ENCODE peak calls at places on chromosome 3, in four cellular contexts. F is stomach, N is tibial nerve, B is endothelial cell of umbilical vein. O is an unnamed sample.

GRCh38 chr3:196489747-196490146 is 13.8 kb downstream of the RNF168 start:
- DNase-seq in F (no peak), N (no peak), B (no peak), O (no peak)

GRCh38 chr3:132964267-132964666 is 73.9 kb upstream of the TMEM108 start:
- DNase-seq in F (no peak), N (no peak), B (no peak), O (no peak)

GRCh38 chr3:120093923-120094775 is at the start of gene GSK3B:
- DNase-seq in F (peak), N (no peak), B (peak), O (peak)

GRCh38 chr3:27568393-27568792 is 84.2 kb upstream of the SLC4A7 start:
- DNase-seq in F (peak), N (peak), B (no peak), O (no peak)

GRCh38 chr3:175951047-175951694 is 1092.0 kb downstream of the NAALADL2 start:
- DNase-seq in F (no peak), N (no peak), B (no peak), O (no peak)

GRCh38 chr3:175266478-175266877 is 407.3 kb downstream of the NAALADL2 start:
- DNase-seq in F (no peak), N (no peak), B (peak), O (no peak)

GRCh38 chr3:67011414-67012131 is 13.5 kb downstream of the KBTBD8 start:
- DNase-seq in F (no peak), N (no peak), B (no peak), O (no peak)

GRCh38 chr3:124266517-124266916 is 274.6 kb upstream of the ROPN1 start:
- DNase-seq in F (no peak), N (no peak), B (peak), O (no peak)

GRCh38 chr3:113698891-113699465 is 2.5 kb upstream of the USF3 start:
- DNase-seq in F (no peak), N (no peak), B (no peak), O (no peak)

GRCh38 chr3:151439652-151440125 is 21.2 kb downstream of the IGSF10 start:
- DNase-seq in F (no peak), N (peak), B (peak), O (no peak)

GRCh38 chr3:188916934-188917391 is 254.8 kb upstream of the TPRG1 start:
- DNase-seq in F (no peak), N (no peak), B (peak), O (no peak)

GRCh38 chr3:68832680-68833079 is 99.7 kb downstream of the TAFA4 start:
- DNase-seq in F (no peak), N (no peak), B (no peak), O (no peak)

GRCh38 chr3:73542127-73542526 is 82.6 kb downstream of the PDZRN3 start:
- DNase-seq in F (peak), N (no peak), B (no peak), O (no peak)

GRCh38 chr3:4321732-4322131 is 18.6 kb downstream of the SETMAR start:
- DNase-seq in F (no peak), N (no peak), B (no peak), O (no peak)

GRCh38 chr3:39892068-39892467 is 82.7 kb downstream of the MYRIP start:
- DNase-seq in F (no peak), N (no peak), B (no peak), O (no peak)

GRCh38 chr3:156131241-156131640 is 10.9 kb downstream of the KCNAB1 start:
- DNase-seq in F (no peak), N (peak), B (no peak), O (no peak)

GRCh38 chr3:14425574-14426304 is 23.3 kb downstream of the SLC6A6 start:
- DNase-seq in F (peak), N (no peak), B (no peak), O (peak)

GRCh38 chr3:147191795-147192385 is 214.5 kb downstream of the ZIC4 start:
- DNase-seq in F (no peak), N (peak), B (peak), O (no peak)

GRCh38 chr3:146136647-146137046 is 24.3 kb downstream of the PLOD2 start:
- DNase-seq in F (no peak), N (no peak), B (no peak), O (no peak)

GRCh38 chr3:7917443-7918151 is 584.0 kb upstream of the LMCD1 start:
- DNase-seq in F (no peak), N (no peak), B (no peak), O (no peak)

GRCh38 chr3:50405249-50405648 is 45.9 kb upstream of the TMEM115 start:
- DNase-seq in F (no peak), N (no peak), B (no peak), O (no peak)

GRCh38 chr3:158791259-158791920 is 10.5 kb upstream of the MFSD1 start:
- DNase-seq in F (no peak), N (no peak), B (peak), O (no peak)

GRCh38 chr3:179852117-179852886 is 184.4 kb downstream of the PEX5L start:
- DNase-seq in F (no peak), N (no peak), B (peak), O (no peak)

GRCh38 chr3:116135462-116135861 is 309.8 kb downstream of the LSAMP start:
- DNase-seq in F (no peak), N (no peak), B (peak), O (no peak)

GRCh38 chr3:187830181-187830580 is 84.9 kb upstream of the BCL6 start:
- DNase-seq in F (no peak), N (no peak), B (no peak), O (no peak)
- H3K4me3 ChIP-seq in F (no peak), N (no peak), B (no peak), O (no peak)

GRCh38 chr3:47478022-47478421 is 2.3 kb upstream of the SCAP start:
- DNase-seq in F (no peak), N (no peak), B (no peak), O (no peak)

GRCh38 chr3:47476330-47476626 is 537 bp upstream of the SCAP start:
- DNase-seq in F (no peak), N (no peak), B (no peak), O (no peak)

GRCh38 chr3:47476644-47477199 is 981 bp upstream of the SCAP start:
- DNase-seq in F (no peak), N (no peak), B (no peak), O (no peak)

GRCh38 chr3:47475029-47475569 is 642 bp downstream of the SCAP start:
- DNase-seq in F (no peak), N (no peak), B (peak), O (no peak)

GRCh38 chr3:47475570-47476329 is at the start of gene SCAP:
- DNase-seq in F (peak), N (peak), B (peak), O (peak)
- TF ChIP-seq POLR2A in F (no peak), N (peak), B (peak), O (peak)

GRCh38 chr3:129119365-129120100 is 2.1 kb downstream of the RAB43 start:
- DNase-seq in F (peak), N (no peak), B (peak), O (peak)
- H3K27ac ChIP-seq in F (peak), N (no peak), B (no peak), O (peak)

GRCh38 chr3:171676600-171677175 is 133.6 kb downstream of the PLD1 start:
- DNase-seq in F (no peak), N (no peak), B (peak), O (peak)
- H3K4me3 ChIP-seq in F (no peak), N (no peak), B (no peak), O (no peak)

GRCh38 chr3:144197582-144197981 is 226.0 kb downstream of the DIPK2A start:
- DNase-seq in F (no peak), N (no peak), B (no peak), O (no peak)
- TF ChIP-seq POLR2A in F (no peak), N (no peak), B (no peak), O (no peak)

DNA sequence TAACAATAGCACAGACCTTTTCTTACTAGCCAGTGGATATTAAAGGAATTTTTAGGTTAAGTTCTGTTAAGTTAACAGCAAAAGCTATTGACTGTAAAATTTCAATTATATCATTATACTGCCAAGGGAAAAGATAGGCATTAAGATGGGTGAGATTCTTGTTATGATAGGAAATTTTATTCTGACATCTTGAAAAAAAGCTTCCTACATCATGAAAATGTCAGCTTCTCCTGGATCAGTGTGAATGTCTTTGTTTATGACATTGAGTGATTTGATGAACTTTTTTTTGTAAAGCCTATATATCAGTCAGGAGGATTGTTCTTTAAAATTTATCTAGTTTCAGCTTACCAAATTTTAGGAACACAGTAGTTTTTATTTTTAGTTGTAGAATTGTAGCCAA is 47.4 kb upstream of the SLITRK3 start:
- DNase-seq in F (no peak), N (no peak), B (no peak), O (no peak)
- H3K27ac ChIP-seq in F (no peak), N (no peak), B (no peak), O (no peak)

GRCh38 chr3:108487439-108487838 is 23.0 kb downstream of the MYH15 start:
- DNase-seq in F (no peak), N (no peak), B (no peak), O (no peak)

GRCh38 chr3:108488631-108489030 is 21.8 kb downstream of the MYH15 start:
- DNase-seq in F (no peak), N (no peak), B (peak), O (no peak)

GRCh38 chr3:108485146-108485545 is 25.2 kb downstream of the MYH15 start:
- DNase-seq in F (no peak), N (no peak), B (no peak), O (no peak)

GRCh38 chr3:108486272-108486787 is 24.1 kb downstream of the MYH15 start:
- DNase-seq in F (no peak), N (no peak), B (no peak), O (no peak)

DNA sequence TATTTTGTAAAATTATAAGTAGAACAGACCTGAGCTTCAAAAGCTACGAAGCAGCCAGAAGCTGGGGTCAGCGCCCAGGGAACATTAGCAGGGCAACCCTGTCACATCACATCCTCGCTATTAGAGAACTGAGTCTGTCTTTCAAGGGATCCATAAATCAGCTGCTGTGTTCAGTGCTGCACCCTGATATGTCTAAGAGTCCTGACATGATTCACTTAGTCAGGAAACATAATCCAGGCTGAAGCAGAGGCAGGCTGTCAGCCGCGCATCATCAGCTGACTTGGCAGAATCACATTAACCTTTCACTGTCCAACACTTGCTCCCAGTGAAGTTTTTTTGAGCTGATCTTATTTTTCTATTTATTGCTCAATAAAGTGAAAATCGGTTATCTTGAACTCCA is 23.5 kb downstream of the MYH15 start:
- DNase-seq in F (no peak), N (no peak), B (peak), O (no peak)
- H3K4me3 ChIP-seq in F (no peak), N (peak), B (no peak), O (no peak)

GRCh38 chr3:52831500-52832301 is 1.2 kb upstream of the ITIH4 start:
- DNase-seq in F (peak), N (peak), B (peak), O (no peak)
- TF ChIP-seq POLR2A in F (no peak), N (no peak), B (no peak), O (no peak)

DNA sequence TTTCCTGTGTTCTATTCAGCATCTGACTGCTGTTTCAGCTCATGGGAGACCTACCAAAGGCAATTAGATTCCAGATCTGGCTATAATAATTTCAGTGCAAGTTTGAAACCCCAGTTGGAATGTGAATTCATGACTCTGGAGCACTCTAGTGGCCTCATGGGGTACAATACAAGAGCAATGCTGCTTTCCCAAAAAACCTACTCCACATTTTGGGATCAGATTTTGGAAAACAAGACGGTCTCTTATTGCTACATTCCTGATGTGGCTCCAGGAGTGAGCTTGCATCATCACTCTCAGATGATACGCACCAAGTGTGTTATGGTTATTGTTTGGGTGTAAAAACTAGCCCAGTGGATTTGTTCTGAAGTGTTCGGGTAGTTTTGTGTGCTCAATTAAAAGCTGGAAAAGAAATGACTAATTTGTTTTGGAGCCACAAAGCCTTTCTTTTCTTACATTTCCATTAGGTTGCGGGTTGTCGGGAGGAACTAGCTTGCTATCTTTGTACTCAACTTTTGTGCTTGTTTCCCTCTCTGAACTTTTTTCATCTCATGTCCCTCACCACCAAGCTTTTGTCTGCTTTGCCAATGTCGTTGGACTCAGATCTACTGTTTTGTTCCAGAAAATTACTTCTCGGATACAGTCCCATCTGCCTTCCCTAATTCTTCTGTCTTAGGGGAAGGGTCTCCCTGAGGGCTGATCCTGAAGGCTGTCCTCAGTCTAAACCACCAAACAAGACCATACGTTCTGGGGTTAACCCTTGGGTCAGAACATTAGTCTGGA is 272.1 kb downstream of the BBX start:
- DNase-seq in F (no peak), N (peak), B (no peak), O (no peak)
- H3K27ac ChIP-seq in F (peak), N (peak), B (no peak), O (no peak)

GRCh38 chr3:187131981-187132380 is 7.3 kb downstream of the RPL39L start:
- DNase-seq in F (no peak), N (no peak), B (no peak), O (no peak)

GRCh38 chr3:187136347-187136746 is 2.9 kb downstream of the RPL39L start:
- DNase-seq in F (no peak), N (no peak), B (no peak), O (no peak)

GRCh38 chr3:187132666-187133065 is 6.6 kb downstream of the RPL39L start:
- DNase-seq in F (no peak), N (no peak), B (no peak), O (no peak)

GRCh38 chr3:187125319-187126031 is 13.8 kb downstream of the RPL39L start:
- DNase-seq in F (no peak), N (no peak), B (no peak), O (peak)

DNA sequence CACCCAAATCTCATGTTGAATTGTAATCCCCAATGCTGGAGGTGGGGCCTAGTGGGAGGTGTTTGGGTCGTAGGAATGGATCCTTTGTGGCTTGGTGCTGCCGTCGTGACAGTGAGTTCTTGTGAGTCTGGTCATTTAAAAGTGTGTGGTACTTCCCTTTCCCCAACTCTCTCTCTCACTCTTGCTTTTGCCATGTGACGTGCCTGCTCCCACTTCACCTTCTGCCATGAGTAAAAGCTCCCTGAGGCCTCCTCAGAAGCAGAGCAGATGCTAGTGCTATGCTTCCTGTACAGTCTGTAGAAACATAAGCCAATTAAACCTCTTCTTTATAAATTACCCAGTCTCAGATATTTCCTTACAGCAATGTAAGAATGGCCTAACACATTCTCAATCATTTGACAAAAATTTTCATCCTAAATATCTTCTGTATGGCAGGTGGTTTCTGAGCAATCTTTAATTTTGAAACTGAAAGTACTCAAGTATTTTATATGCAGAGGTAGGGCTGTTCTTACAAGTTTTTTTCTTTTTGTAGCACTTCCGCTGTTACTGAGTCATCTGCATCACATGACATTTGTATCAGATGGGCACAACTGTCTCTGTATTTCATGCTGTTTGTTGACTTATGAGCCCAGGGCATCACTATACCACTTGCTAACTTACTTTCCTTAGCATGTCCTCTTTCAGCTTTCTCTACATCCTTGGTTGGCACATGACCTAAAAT is 8.8 kb downstream of the RPL39L start:
- DNase-seq in F (no peak), N (no peak), B (peak), O (no peak)
- H3K4me3 ChIP-seq in F (no peak), N (no peak), B (no peak), O (no peak)